ENCODE peak calls at places on chromosomes 4 and X, in five cellular contexts. O, R, A, V and D are unnamed samples.

GRCh38 chr4:47442980-47443379 is 20.5 kb downstream of the COMMD8 start:
- DNase-seq in V (no peak), A (no peak), O (no peak), R (no peak), D (no peak)

GRCh38 chr4:4507923-4508322 is 33.9 kb downstream of the STX18 start:
- DNase-seq in O (no peak), A (peak; percentile 31), V (no peak), R (no peak), D (peak; percentile 17)

GRCh38 chrX:9829308-9830267 is 43.4 kb downstream of the SHROOM2 start:
- DNase-seq in O (peak; percentile 26), A (no peak), V (no peak), R (no peak), D (no peak)

GRCh38 chrX:1609759-1610158 is 5.1 kb upstream of the ASMT start:
- DNase-seq in V (no peak), O (peak; percentile 46), R (no peak), A (no peak), D (no peak)

GRCh38 chrX:132022115-132022862 is 813 bp upstream of the STK26 start:
- DNase-seq in O (no peak), A (no peak), V (peak; percentile 27), R (no peak), D (peak; percentile 8)

GRCh38 chr4:170374770-170375169 is 285.0 kb upstream of the AADAT start:
- DNase-seq in O (no peak), R (no peak), A (peak; percentile 51), V (no peak), D (peak; percentile 6)

GRCh38 chrX:40176256-40176978 is 78.7 kb upstream of the BCOR start:
- DNase-seq in O (peak; percentile 88), V (no peak), A (no peak), R (peak; percentile 67), D (peak; percentile 78)

GRCh38 chr4:52059372-52059771 is 8.3 kb downstream of the SPATA18 start:
- DNase-seq in O (no peak), V (no peak), A (no peak), R (no peak), D (no peak)

GRCh38 chr4:96593422-96593821 is 753.5 kb downstream of the PDHA2 start:
- DNase-seq in A (no peak), V (no peak), R (no peak), O (no peak), D (no peak)

GRCh38 chr4:72604324-72604723 is 35.3 kb upstream of the ADAMTS3 start:
- DNase-seq in O (no peak), R (no peak), A (no peak), V (no peak), D (no peak)

GRCh38 chr4:123825596-123826291 is 429.1 kb downstream of the SPRY1 start:
- DNase-seq in A (no peak), O (no peak), R (no peak), V (no peak), D (no peak)

GRCh38 chr4:59381591-59381990 is 1818.5 kb upstream of the ADGRL3 start:
- DNase-seq in V (no peak), R (no peak), O (no peak), A (no peak), D (no peak)

GRCh38 chr4:147730333-147730732 is 1.6 kb upstream of the ARHGAP10 start:
- DNase-seq in R (no peak), V (no peak), O (no peak), A (no peak), D (no peak)

GRCh38 chr4:183398298-183399129 is 45.9 kb upstream of the CDKN2AIP start:
- DNase-seq in R (peak; percentile 55), A (peak; percentile 71), V (no peak), O (peak; percentile 91), D (peak; percentile 80)

GRCh38 chr4:67465032-67465762 is 80.1 kb downstream of the CENPC start:
- DNase-seq in R (no peak), O (peak; percentile 73), A (no peak), V (no peak), D (no peak)

GRCh38 chrX:153688534-153688899 is 791 bp downstream of the SLC6A8 start:
- DNase-seq in V (no peak), R (no peak), A (no peak), O (no peak), D (no peak)

GRCh38 chr4:101475246-101475645 is 127.9 kb upstream of the PPP3CA start:
- DNase-seq in O (no peak), A (no peak), V (no peak), R (no peak), D (no peak)

GRCh38 chr4:6889736-6890324 is 19.8 kb upstream of the TBC1D14 start:
- DNase-seq in O (peak; percentile 60), V (no peak), R (no peak), A (no peak), D (no peak)

GRCh38 chr4:4855293-4856070 is 4.0 kb upstream of the MSX1 start:
- DNase-seq in O (no peak), R (no peak), V (no peak), A (no peak), D (no peak)

GRCh38 chr4:7332216-7333023 is 102.3 kb downstream of the PSAPL1 start:
- DNase-seq in A (no peak), R (peak; percentile 65), O (no peak), V (no peak), D (no peak)

GRCh38 chr4:153402366-153402765 is 57.9 kb downstream of the MND1 start:
- DNase-seq in O (no peak), R (no peak), A (no peak), V (no peak), D (no peak)

GRCh38 chr4:14308229-14308651 is 680.7 kb upstream of the BOD1L1 start:
- DNase-seq in V (no peak), O (no peak), A (no peak), R (no peak), D (no peak)

GRCh38 chrX:41145920-41146608 is 60.8 kb downstream of the USP9X start:
- DNase-seq in V (no peak), O (no peak), A (no peak), R (no peak), D (peak; percentile 9)

GRCh38 chr4:15971068-15971801 is 8.3 kb upstream of the FGFBP2 start:
- DNase-seq in V (no peak), O (no peak), R (no peak), A (no peak), D (peak; percentile 2)

GRCh38 chr4:43253511-43253910 is 361.0 kb downstream of the GRXCR1 start:
- DNase-seq in A (no peak), R (no peak), O (no peak), V (no peak), D (no peak)